ENCODE peak calls at places on chromosome 5, in eight cellular contexts. J, K, I, C, X, E, U and H are unnamed samples. For H3K9me3, the result is how much of the 10 kb centered on the place peaks cover.

GRCh38 chr5:139668064-139668880 is 20.1 kb downstream of the CXXC5 start:
- ATAC-seq in J (peak), K (peak), I (peak), C (peak), X (peak), E (peak), U (peak), H (peak)

GRCh38 chr5:149616727-149617284 is 35.5 kb downstream of the ARHGEF37 start:
- ATAC-seq in J (no peak), K (no peak), I (no peak), C (no peak), X (no peak), E (no peak), U (peak), H (no peak)

GRCh38 chr5:159163700-159164044 is 45.7 kb downstream of the RNF145 start:
- ATAC-seq in J (peak), K (no peak), I (no peak), C (no peak), X (peak), E (peak), U (no peak), H (no peak)

GRCh38 chr5:154485092-154485491 is 7.1 kb upstream of the HAND1 start:
- ATAC-seq in J (no peak), K (no peak), I (no peak), C (no peak), X (no peak), E (no peak), U (no peak), H (no peak)

GRCh38 chr5:156256644-156257043 is 70.3 kb upstream of the SGCD start:
- ATAC-seq in J (no peak), K (no peak), I (no peak), C (no peak), X (no peak), E (no peak), U (no peak), H (no peak)

GRCh38 chr5:113047733-113048652 is 71.4 kb downstream of the DCP2 start:
- ATAC-seq in J (no peak), K (no peak), I (no peak), C (no peak), X (no peak), E (no peak), U (peak), H (no peak)

GRCh38 chr5:14006823-14007510 is 62.5 kb upstream of the DNAH5 start:
- ATAC-seq in J (no peak), K (no peak), I (no peak), C (no peak), X (no peak), E (no peak), U (no peak), H (peak)

GRCh38 chr5:124741711-124742496 is 4.5 kb downstream of the ZNF608 start:
- ATAC-seq in J (no peak), K (peak), I (no peak), C (peak), X (peak), E (peak), U (peak), H (no peak)

GRCh38 chr5:73030995-73031394 is 75.2 kb downstream of the FCHO2 start:
- ATAC-seq in J (peak), K (peak), I (no peak), C (peak), X (peak), E (peak), U (no peak), H (no peak)

GRCh38 chr5:134893748-134894505 is 11.0 kb upstream of the PCBD2 start:
- ATAC-seq in J (no peak), K (no peak), I (no peak), C (no peak), X (no peak), E (no peak), U (no peak), H (no peak)

GRCh38 chr5:176674799-176675198 is 27.5 kb downstream of the TSPAN17 start:
- ATAC-seq in J (no peak), K (no peak), I (no peak), C (no peak), X (no peak), E (no peak), U (no peak), H (no peak)

DNA sequence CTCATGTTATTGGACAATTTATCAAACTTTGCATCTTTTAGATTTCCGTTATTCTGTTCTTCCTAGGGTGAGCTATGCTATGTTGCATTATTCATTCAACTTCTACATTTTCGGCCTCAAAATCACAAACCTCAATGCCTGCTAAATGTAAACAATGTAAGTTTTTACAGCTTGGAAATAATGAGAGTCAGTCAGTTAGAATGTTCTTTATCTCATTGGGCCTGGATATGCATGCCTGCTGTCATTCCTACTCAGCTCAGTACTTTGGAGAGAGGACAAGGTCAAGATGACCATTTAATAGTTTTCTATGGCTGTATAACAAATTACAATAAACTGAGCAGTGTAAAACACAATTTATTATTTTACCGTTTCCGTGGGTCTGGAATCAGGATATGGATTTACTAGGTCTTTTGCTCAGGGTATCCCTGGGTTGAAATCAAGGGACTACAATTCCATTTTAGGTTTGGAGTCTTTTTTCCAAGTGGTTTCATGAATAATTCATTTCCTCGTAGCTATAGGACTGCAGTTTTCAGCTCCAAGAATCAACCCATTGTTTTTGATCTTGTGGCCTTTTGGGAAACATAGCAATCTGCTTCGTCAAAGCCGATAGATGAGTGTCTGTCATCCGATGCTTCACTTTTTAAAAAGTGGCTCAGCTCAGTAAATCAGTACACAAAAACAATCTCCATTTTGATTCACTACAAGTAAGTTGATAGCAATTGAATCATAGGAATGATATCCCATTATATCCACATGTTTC is 1143.2 kb upstream of the CDH6 start:
- ATAC-seq in J (no peak), K (no peak), I (no peak), C (no peak), X (no peak), E (no peak), U (no peak), H (no peak)
- TF ChIP-seq CTCF in J (no peak), K (no peak), I (no peak), C (no peak), X (no peak), E (no peak), U (no peak), H (no peak)

DNA sequence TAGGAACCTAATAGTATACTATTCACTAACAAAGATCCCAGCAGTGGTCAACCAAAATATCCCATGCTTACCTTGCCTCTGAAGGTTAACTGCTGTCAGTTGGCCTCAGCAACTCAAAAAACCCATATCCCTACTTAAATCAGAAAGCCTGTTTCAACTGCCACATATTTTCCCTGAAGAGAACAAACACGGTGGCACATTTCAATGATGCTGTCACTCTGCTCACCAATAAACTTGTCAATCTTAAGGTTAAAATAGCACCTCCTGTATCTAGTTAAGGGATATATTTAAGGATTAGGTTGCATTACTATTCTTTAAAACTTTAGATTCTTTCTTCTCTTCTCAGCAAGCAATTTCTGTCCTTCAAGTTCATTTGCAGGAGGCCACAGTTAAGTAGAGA is 986.9 kb downstream of the CDH18 start:
- ATAC-seq in J (no peak), K (no peak), I (no peak), C (no peak), X (no peak), E (no peak), U (no peak), H (no peak)
- H3K9me3 ChIP-seq in J (under half), K (under half), I (under half), C (under half), X (under half), E (under half), U (under half), H (under half)

DNA sequence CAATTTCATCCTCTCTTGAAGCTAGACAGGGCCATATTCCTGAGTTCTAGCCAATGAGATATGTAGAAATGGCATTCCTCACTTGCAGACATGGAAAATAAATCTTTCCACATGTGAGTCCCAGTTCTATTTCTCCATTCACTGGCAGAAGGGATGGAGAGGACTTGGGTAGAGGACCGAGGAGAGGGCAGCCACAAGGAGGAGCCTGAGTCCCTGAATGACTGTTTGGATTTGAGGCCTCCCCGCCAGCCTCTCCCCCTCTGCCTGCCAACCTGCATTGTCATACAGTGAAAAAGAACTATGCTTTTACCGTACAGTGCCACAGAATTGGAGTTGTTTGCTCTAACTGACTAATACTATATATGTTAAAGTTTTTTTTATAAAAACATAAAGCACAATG is 583.0 kb upstream of the WWC1 start:
- ATAC-seq in J (peak), K (no peak), I (no peak), C (no peak), X (peak), E (no peak), U (no peak), H (no peak)
- TF ChIP-seq CTCF in J (no peak), K (no peak), I (no peak), C (no peak), X (no peak), E (no peak), U (no peak), H (no peak)

GRCh38 chr5:180043381-180043780 is 28.2 kb downstream of the RNF130 start:
- ATAC-seq in J (no peak), K (no peak), I (no peak), C (no peak), X (no peak), E (no peak), U (no peak), H (no peak)

GRCh38 chr5:180046656-180047055 is 24.9 kb downstream of the RNF130 start:
- ATAC-seq in J (no peak), K (no peak), I (no peak), C (no peak), X (no peak), E (no peak), U (no peak), H (no peak)

GRCh38 chr5:180040287-180041214 is 31.0 kb downstream of the RNF130 start:
- ATAC-seq in J (no peak), K (peak), I (no peak), C (peak), X (no peak), E (no peak), U (no peak), H (no peak)

GRCh38 chr5:180045889-180046499 is 25.6 kb downstream of the RNF130 start:
- ATAC-seq in J (no peak), K (no peak), I (no peak), C (no peak), X (no peak), E (no peak), U (no peak), H (no peak)

DNA sequence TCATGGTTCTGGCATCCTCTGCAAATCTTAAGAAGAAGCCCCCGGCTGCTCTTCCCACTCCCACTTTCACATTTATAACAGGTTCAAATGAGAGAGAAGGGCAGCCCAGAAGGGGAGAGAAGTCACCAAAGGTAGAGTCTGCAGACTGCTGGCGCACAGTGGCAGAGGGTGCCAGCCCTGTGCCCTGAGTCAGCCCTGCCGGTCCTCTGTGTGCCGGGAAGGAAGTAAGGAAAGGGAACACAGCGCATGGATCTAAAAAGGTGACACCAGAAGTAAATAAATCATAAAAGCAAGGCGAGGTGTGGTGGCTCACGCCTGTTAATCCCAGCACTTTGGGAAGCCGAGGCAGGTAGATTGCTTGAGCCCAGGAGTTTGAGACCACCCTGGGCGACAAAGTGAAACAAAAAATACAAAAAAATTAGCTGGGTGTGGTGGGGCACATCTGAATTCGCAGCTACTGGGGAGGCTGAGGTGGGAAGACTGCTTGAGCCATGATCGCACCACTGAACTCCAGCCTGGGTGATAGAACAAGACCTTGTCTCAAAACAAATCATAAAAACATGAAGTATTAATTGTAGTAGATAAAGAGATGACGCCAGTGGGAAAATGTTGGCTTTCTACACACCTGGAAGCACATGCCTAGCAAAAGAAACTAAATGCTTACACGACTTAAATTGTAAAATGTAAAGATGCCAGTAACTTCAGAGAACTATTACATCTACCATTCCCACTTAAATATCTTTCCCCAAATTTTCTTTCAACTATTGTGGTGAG is 29.9 kb downstream of the RNF130 start:
- ATAC-seq in J (no peak), K (peak), I (no peak), C (peak), X (no peak), E (no peak), U (peak), H (no peak)
- H3K9me3 ChIP-seq in J (under half), K (under half), I (under half), C (under half), X (under half), E (under half), U (under half), H (under half)

DNA sequence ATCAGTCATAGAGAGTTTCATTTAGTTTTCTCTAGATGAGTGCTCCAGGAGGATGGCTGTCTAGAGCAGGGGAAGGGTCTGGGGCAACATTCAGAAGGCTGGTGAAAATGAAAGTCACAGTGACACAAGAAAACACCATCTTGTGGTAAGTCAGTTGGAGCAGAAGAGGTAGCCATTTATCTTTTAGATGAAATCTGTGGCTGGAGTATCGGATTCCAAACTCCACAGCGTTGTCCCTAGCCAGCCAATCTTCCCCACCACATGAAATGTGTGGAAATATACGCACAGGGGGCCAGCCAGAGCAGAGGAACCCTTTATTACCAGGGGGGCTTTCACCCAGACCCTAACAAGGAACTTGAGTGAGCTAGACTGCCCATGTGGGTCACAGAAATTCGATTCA is 15.9 kb upstream of the TNFAIP8 start:
- ATAC-seq in J (no peak), K (no peak), I (no peak), C (no peak), X (no peak), E (no peak), U (no peak), H (no peak)
- TF ChIP-seq CTCF in J (no peak), K (no peak), I (no peak), C (no peak), X (no peak), E (no peak), U (no peak), H (no peak)